ENCODE peak calls at places on chromosomes 12 and 14, in nine cellular contexts. One of them, this sample, is unnamed.

GRCh38 chr12:101713059-101713682 is 15.7 kb downstream of the CHPT1 start:
- DNase-seq in CD4-positive, alpha-beta memory T cell: no peak
- DNase-seq in effector memory CD4-positive, alpha-beta T cell: no peak
- DNase-seq in lung: no peak
- DNase-seq in pancreas: no peak
- DNase-seq in esophagus squamous epithelium: no peak
- DNase-seq in tibial nerve: peak
- DNase-seq in GM23248: no peak
- DNase-seq in brain microvascular endothelial cell: no peak
- DNase-seq in this sample: peak

GRCh38 chr14:26383286-26383685 is 214.5 kb downstream of the NOVA1 start:
- DNase-seq in pancreas: no peak
- DNase-seq in brain microvascular endothelial cell: no peak
- DNase-seq in lung: no peak
- DNase-seq in GM23248: no peak
- DNase-seq in CD4-positive, alpha-beta memory T cell: no peak
- DNase-seq in tibial nerve: no peak
- DNase-seq in effector memory CD4-positive, alpha-beta T cell: no peak
- DNase-seq in esophagus squamous epithelium: no peak
- DNase-seq in this sample: no peak

GRCh38 chr12:25675808-25676207 is 122.7 kb upstream of the LMNTD1 start:
- DNase-seq in GM23248: no peak
- DNase-seq in CD4-positive, alpha-beta memory T cell: no peak
- DNase-seq in brain microvascular endothelial cell: no peak
- DNase-seq in tibial nerve: no peak
- DNase-seq in pancreas: no peak
- DNase-seq in esophagus squamous epithelium: no peak
- DNase-seq in effector memory CD4-positive, alpha-beta T cell: no peak
- DNase-seq in lung: no peak
- DNase-seq in this sample: no peak

GRCh38 chr14:56585461-56586084 is 6.0 kb downstream of the TMEM260 start:
- DNase-seq in esophagus squamous epithelium: no peak
- DNase-seq in brain microvascular endothelial cell: no peak
- DNase-seq in effector memory CD4-positive, alpha-beta T cell: no peak
- DNase-seq in GM23248: no peak
- DNase-seq in tibial nerve: no peak
- DNase-seq in pancreas: no peak
- DNase-seq in CD4-positive, alpha-beta memory T cell: no peak
- DNase-seq in lung: no peak
- DNase-seq in this sample: no peak

GRCh38 chr12:127239781-127240180 is 1027.2 kb upstream of the TMEM132C start:
- DNase-seq in effector memory CD4-positive, alpha-beta T cell: no peak
- DNase-seq in pancreas: no peak
- DNase-seq in brain microvascular endothelial cell: no peak
- DNase-seq in esophagus squamous epithelium: no peak
- DNase-seq in CD4-positive, alpha-beta memory T cell: no peak
- DNase-seq in lung: no peak
- DNase-seq in tibial nerve: no peak
- DNase-seq in GM23248: no peak
- DNase-seq in this sample: no peak

GRCh38 chr12:25121916-25122315 is 73.0 kb downstream of the DNAI7 start:
- DNase-seq in lung: no peak
- DNase-seq in pancreas: no peak
- DNase-seq in esophagus squamous epithelium: no peak
- DNase-seq in tibial nerve: no peak
- DNase-seq in CD4-positive, alpha-beta memory T cell: no peak
- DNase-seq in brain microvascular endothelial cell: peak
- DNase-seq in effector memory CD4-positive, alpha-beta T cell: no peak
- DNase-seq in GM23248: peak
- DNase-seq in this sample: no peak

GRCh38 chr14:100603341-100604125 is 16.3 kb upstream of the BEGAIN start:
- DNase-seq in tibial nerve: no peak
- DNase-seq in lung: no peak
- DNase-seq in CD4-positive, alpha-beta memory T cell: no peak
- DNase-seq in brain microvascular endothelial cell: no peak
- DNase-seq in pancreas: peak
- DNase-seq in GM23248: no peak
- DNase-seq in esophagus squamous epithelium: no peak
- DNase-seq in effector memory CD4-positive, alpha-beta T cell: no peak
- DNase-seq in this sample: no peak

GRCh38 chr12:14774074-14774943 is 29.0 kb downstream of the WBP11 start:
- DNase-seq in brain microvascular endothelial cell: peak
- DNase-seq in GM23248: peak
- DNase-seq in tibial nerve: peak
- DNase-seq in pancreas: peak
- DNase-seq in effector memory CD4-positive, alpha-beta T cell: peak
- DNase-seq in lung: peak
- DNase-seq in esophagus squamous epithelium: peak
- DNase-seq in CD4-positive, alpha-beta memory T cell: peak
- DNase-seq in this sample: peak

GRCh38 chr14:68208218-68208617 is 388.6 kb downstream of the RAD51B start:
- DNase-seq in effector memory CD4-positive, alpha-beta T cell: no peak
- DNase-seq in pancreas: no peak
- DNase-seq in tibial nerve: no peak
- DNase-seq in esophagus squamous epithelium: no peak
- DNase-seq in GM23248: peak
- DNase-seq in brain microvascular endothelial cell: no peak
- DNase-seq in lung: no peak
- DNase-seq in CD4-positive, alpha-beta memory T cell: no peak
- DNase-seq in this sample: no peak

GRCh38 chr12:112961074-112961473 is 17.2 kb upstream of the OAS2 start:
- DNase-seq in tibial nerve: no peak
- DNase-seq in effector memory CD4-positive, alpha-beta T cell: no peak
- DNase-seq in esophagus squamous epithelium: no peak
- DNase-seq in lung: no peak
- DNase-seq in pancreas: no peak
- DNase-seq in GM23248: no peak
- DNase-seq in brain microvascular endothelial cell: no peak
- DNase-seq in CD4-positive, alpha-beta memory T cell: no peak
- DNase-seq in this sample: no peak

GRCh38 chr12:90611048-90611447 is 343.9 kb downstream of the CCER1 start:
- DNase-seq in pancreas: no peak
- DNase-seq in lung: no peak
- DNase-seq in GM23248: no peak
- DNase-seq in CD4-positive, alpha-beta memory T cell: no peak
- DNase-seq in effector memory CD4-positive, alpha-beta T cell: no peak
- DNase-seq in tibial nerve: no peak
- DNase-seq in esophagus squamous epithelium: no peak
- DNase-seq in brain microvascular endothelial cell: no peak
- DNase-seq in this sample: no peak

GRCh38 chr14:77086017-77086727 is 11.9 kb upstream of the CIPC start:
- DNase-seq in tibial nerve: no peak
- DNase-seq in GM23248: peak
- DNase-seq in esophagus squamous epithelium: no peak
- DNase-seq in brain microvascular endothelial cell: peak
- DNase-seq in pancreas: no peak
- DNase-seq in effector memory CD4-positive, alpha-beta T cell: peak
- DNase-seq in lung: no peak
- DNase-seq in CD4-positive, alpha-beta memory T cell: peak
- DNase-seq in this sample: no peak

GRCh38 chr14:76957224-76957881 is 71.2 kb downstream of the IRF2BPL start:
- DNase-seq in tibial nerve: no peak
- DNase-seq in pancreas: no peak
- DNase-seq in effector memory CD4-positive, alpha-beta T cell: peak
- DNase-seq in lung: no peak
- DNase-seq in brain microvascular endothelial cell: no peak
- DNase-seq in esophagus squamous epithelium: no peak
- DNase-seq in GM23248: peak
- DNase-seq in CD4-positive, alpha-beta memory T cell: no peak
- DNase-seq in this sample: no peak

GRCh38 chr12:39300799-39301198 is 142.1 kb downstream of the KIF21A start:
- DNase-seq in tibial nerve: no peak
- DNase-seq in brain microvascular endothelial cell: peak
- DNase-seq in esophagus squamous epithelium: no peak
- DNase-seq in effector memory CD4-positive, alpha-beta T cell: no peak
- DNase-seq in CD4-positive, alpha-beta memory T cell: no peak
- DNase-seq in pancreas: no peak
- DNase-seq in GM23248: peak
- DNase-seq in lung: no peak
- DNase-seq in this sample: no peak

GRCh38 chr12:124836759-124837158 is 26.9 kb downstream of the SCARB1 start:
- DNase-seq in lung: no peak
- DNase-seq in CD4-positive, alpha-beta memory T cell: no peak
- DNase-seq in effector memory CD4-positive, alpha-beta T cell: no peak
- DNase-seq in tibial nerve: no peak
- DNase-seq in pancreas: no peak
- DNase-seq in brain microvascular endothelial cell: no peak
- DNase-seq in esophagus squamous epithelium: no peak
- DNase-seq in GM23248: no peak
- DNase-seq in this sample: no peak
- H3K27ac ChIP-seq in lung: no peak
- H3K27ac ChIP-seq in CD4-positive, alpha-beta memory T cell: no peak
- H3K27ac ChIP-seq in effector memory CD4-positive, alpha-beta T cell: no peak
- H3K27ac ChIP-seq in tibial nerve: no peak
- H3K27ac ChIP-seq in pancreas: no peak
- H3K27ac ChIP-seq in brain microvascular endothelial cell: no peak
- H3K27ac ChIP-seq in esophagus squamous epithelium: no peak
- H3K27ac ChIP-seq in GM23248: no peak
- H3K27ac ChIP-seq in this sample: no peak

GRCh38 chr14:101973356-101973755 is 9.0 kb downstream of the DYNC1H1 start:
- DNase-seq in tibial nerve: no peak
- DNase-seq in brain microvascular endothelial cell: no peak
- DNase-seq in CD4-positive, alpha-beta memory T cell: no peak
- DNase-seq in pancreas: no peak
- DNase-seq in esophagus squamous epithelium: no peak
- DNase-seq in GM23248: peak
- DNase-seq in effector memory CD4-positive, alpha-beta T cell: no peak
- DNase-seq in lung: no peak
- DNase-seq in this sample: no peak

GRCh38 chr14:101969480-101969879 is 5.1 kb downstream of the DYNC1H1 start:
- DNase-seq in brain microvascular endothelial cell: no peak
- DNase-seq in tibial nerve: no peak
- DNase-seq in GM23248: no peak
- DNase-seq in esophagus squamous epithelium: no peak
- DNase-seq in pancreas: no peak
- DNase-seq in CD4-positive, alpha-beta memory T cell: no peak
- DNase-seq in lung: no peak
- DNase-seq in effector memory CD4-positive, alpha-beta T cell: no peak
- DNase-seq in this sample: no peak

GRCh38 chr14:101975231-101975630 is 10.9 kb downstream of the DYNC1H1 start:
- DNase-seq in pancreas: no peak
- DNase-seq in esophagus squamous epithelium: no peak
- DNase-seq in CD4-positive, alpha-beta memory T cell: no peak
- DNase-seq in GM23248: no peak
- DNase-seq in lung: no peak
- DNase-seq in effector memory CD4-positive, alpha-beta T cell: no peak
- DNase-seq in brain microvascular endothelial cell: no peak
- DNase-seq in tibial nerve: no peak
- DNase-seq in this sample: no peak

GRCh38 chr14:101970830-101971400 is 6.5 kb downstream of the DYNC1H1 start:
- DNase-seq in tibial nerve: no peak
- DNase-seq in effector memory CD4-positive, alpha-beta T cell: no peak
- DNase-seq in GM23248: no peak
- DNase-seq in lung: no peak
- DNase-seq in pancreas: no peak
- DNase-seq in CD4-positive, alpha-beta memory T cell: no peak
- DNase-seq in brain microvascular endothelial cell: no peak
- DNase-seq in esophagus squamous epithelium: no peak
- DNase-seq in this sample: no peak

GRCh38 chr14:101972126-101972785 is 7.9 kb downstream of the DYNC1H1 start:
- DNase-seq in pancreas: no peak
- DNase-seq in brain microvascular endothelial cell: peak
- DNase-seq in tibial nerve: peak
- DNase-seq in CD4-positive, alpha-beta memory T cell: no peak
- DNase-seq in esophagus squamous epithelium: no peak
- DNase-seq in lung: peak
- DNase-seq in GM23248: peak
- DNase-seq in effector memory CD4-positive, alpha-beta T cell: no peak
- DNase-seq in this sample: peak
- H3K27ac ChIP-seq in pancreas: peak
- H3K27ac ChIP-seq in brain microvascular endothelial cell: peak
- H3K27ac ChIP-seq in tibial nerve: no peak
- H3K27ac ChIP-seq in CD4-positive, alpha-beta memory T cell: no peak
- H3K27ac ChIP-seq in esophagus squamous epithelium: peak
- H3K27ac ChIP-seq in lung: no peak
- H3K27ac ChIP-seq in GM23248: peak
- H3K27ac ChIP-seq in effector memory CD4-positive, alpha-beta T cell: no peak
- H3K27ac ChIP-seq in this sample: peak

DNA sequence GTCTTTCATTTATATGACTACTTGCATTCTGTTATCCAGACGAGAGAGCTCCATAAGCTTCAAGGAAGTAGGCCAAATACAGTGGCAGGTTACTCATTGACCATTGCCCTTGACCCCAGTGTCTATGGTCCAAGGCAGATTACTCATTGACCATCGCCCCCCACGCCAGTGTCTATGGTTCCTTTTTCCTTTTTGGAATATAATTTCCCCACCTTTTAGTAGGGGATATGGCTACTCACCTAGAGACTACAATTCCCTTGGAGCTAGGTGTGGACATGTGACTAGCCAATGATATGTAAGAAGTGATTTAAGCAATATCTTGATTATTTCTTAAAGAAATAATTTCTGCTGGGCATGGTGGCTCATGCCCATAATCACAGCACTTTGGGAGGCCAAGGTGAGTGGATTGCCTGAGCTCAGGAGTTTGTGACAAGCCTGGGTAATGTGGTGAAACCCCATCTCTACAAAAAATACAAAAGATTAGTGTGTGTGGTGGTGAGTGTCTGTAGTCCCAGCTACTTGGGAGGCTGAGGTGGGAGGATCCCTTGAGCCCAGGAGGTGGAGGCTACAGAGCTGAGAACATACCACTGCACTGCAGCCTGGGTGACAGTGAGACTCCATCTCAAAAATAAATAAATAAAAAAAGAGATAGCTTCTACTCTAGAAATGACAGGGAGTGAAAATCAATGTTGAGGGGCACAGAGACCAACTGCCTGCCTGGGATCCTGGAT is 32.6 kb downstream of the SIX4 start:
- DNase-seq in brain microvascular endothelial cell: no peak
- DNase-seq in lung: no peak
- DNase-seq in GM23248: no peak
- DNase-seq in CD4-positive, alpha-beta memory T cell: no peak
- DNase-seq in esophagus squamous epithelium: no peak
- DNase-seq in tibial nerve: no peak
- DNase-seq in effector memory CD4-positive, alpha-beta T cell: no peak
- DNase-seq in pancreas: no peak
- DNase-seq in this sample: no peak
- H3K27ac ChIP-seq in brain microvascular endothelial cell: no peak
- H3K27ac ChIP-seq in lung: no peak
- H3K27ac ChIP-seq in GM23248: no peak
- H3K27ac ChIP-seq in CD4-positive, alpha-beta memory T cell: no peak
- H3K27ac ChIP-seq in esophagus squamous epithelium: no peak
- H3K27ac ChIP-seq in tibial nerve: no peak
- H3K27ac ChIP-seq in effector memory CD4-positive, alpha-beta T cell: no peak
- H3K27ac ChIP-seq in pancreas: no peak
- H3K27ac ChIP-seq in this sample: no peak

DNA sequence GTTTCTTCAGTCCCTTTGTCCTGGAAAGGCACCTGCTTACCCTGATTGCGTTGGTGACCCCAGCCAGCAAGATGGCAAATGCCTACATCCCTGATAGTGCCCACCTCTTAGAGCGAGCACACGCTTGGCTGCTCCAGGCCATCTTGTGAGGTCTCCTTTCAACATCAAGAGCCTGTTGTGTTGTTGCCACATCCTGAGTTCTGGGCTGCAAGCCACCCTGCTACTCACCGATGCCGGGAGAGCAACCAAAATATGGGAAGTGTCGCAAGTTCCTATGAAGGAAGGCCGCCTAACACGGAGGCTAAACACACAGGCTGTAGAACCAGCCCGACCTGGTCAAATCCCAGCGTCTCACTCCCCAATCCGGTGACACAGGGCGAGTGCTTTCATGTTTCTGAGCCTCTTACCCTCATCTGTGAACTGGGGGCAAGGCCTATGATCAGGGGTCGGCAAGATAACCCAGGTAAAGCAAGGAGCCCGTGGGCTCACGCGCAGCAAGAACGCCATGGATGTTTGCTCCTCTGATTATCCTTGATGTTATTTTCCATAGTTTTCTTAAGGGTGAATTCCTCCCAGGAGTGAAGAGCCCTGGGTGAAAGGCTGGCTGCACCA is 98.4 kb downstream of the LGMN start:
- DNase-seq in lung: peak
- DNase-seq in CD4-positive, alpha-beta memory T cell: no peak
- DNase-seq in effector memory CD4-positive, alpha-beta T cell: no peak
- DNase-seq in pancreas: no peak
- DNase-seq in tibial nerve: peak
- DNase-seq in brain microvascular endothelial cell: no peak
- DNase-seq in esophagus squamous epithelium: peak
- DNase-seq in GM23248: peak
- DNase-seq in this sample: no peak
- H3K27ac ChIP-seq in lung: peak
- H3K27ac ChIP-seq in CD4-positive, alpha-beta memory T cell: peak
- H3K27ac ChIP-seq in effector memory CD4-positive, alpha-beta T cell: peak
- H3K27ac ChIP-seq in pancreas: no peak
- H3K27ac ChIP-seq in tibial nerve: peak
- H3K27ac ChIP-seq in brain microvascular endothelial cell: no peak
- H3K27ac ChIP-seq in esophagus squamous epithelium: peak
- H3K27ac ChIP-seq in GM23248: peak
- H3K27ac ChIP-seq in this sample: peak